ENCODE peak calls at places on chromosomes 5 and 9, in four cellular contexts. N, D, J and O are unnamed samples.

GRCh38 chr9:36671561-36671960 is 98.9 kb downstream of the MELK start:
- DNase-seq in D (no peak), J (no peak), N (no peak), O (no peak)

GRCh38 chr5:132283423-132284043 is 10.7 kb upstream of the SLC22A4 start:
- DNase-seq in D (no peak), N (no peak), J (peak), O (no peak)

GRCh38 chr9:94648191-94648590 is 8.9 kb upstream of the FBP1 start:
- DNase-seq in N (no peak), D (no peak), J (no peak), O (no peak)

GRCh38 chr5:62214701-62215100 is 91.3 kb upstream of the KIF2A start:
- DNase-seq in D (no peak), N (no peak), J (no peak), O (no peak)

GRCh38 chr5:72693001-72693442 is 123.4 kb upstream of the TNPO1 start:
- DNase-seq in D (no peak), N (no peak), J (no peak), O (peak)

GRCh38 chr5:135651156-135651555 is 72.4 kb upstream of the CXCL14 start:
- DNase-seq in D (no peak), N (no peak), J (no peak), O (no peak)

GRCh38 chr5:109016300-109016699 is 268.6 kb downstream of the FER start:
- DNase-seq in D (no peak), N (no peak), J (no peak), O (no peak)

GRCh38 chr5:61168951-61169350 is 6.7 kb upstream of the SMIM15 start:
- DNase-seq in J (no peak), D (peak), N (no peak), O (no peak)

GRCh38 chr5:114249838-114250237 is 112.0 kb upstream of the KCNN2 start:
- DNase-seq in J (no peak), D (no peak), N (no peak), O (no peak)

GRCh38 chr9:90502134-90502533 is 140.5 kb downstream of the DIRAS2 start:
- DNase-seq in N (no peak), D (peak), J (no peak), O (no peak)

GRCh38 chr9:137163101-137163661 is 6.7 kb downstream of the LRRC26 start:
- DNase-seq in D (peak), N (no peak), J (no peak), O (no peak)

GRCh38 chr9:93172646-93173364 is 11.1 kb upstream of the WNK2 start:
- DNase-seq in N (no peak), D (no peak), J (no peak), O (no peak)

GRCh38 chr5:159764283-159764927 is 151.9 kb upstream of the ADRA1B start:
- DNase-seq in D (peak), N (no peak), J (no peak), O (no peak)

GRCh38 chr5:125113328-125113727 is 366.9 kb upstream of the ZNF608 start:
- DNase-seq in J (no peak), D (no peak), N (no peak), O (no peak)

GRCh38 chr9:126503333-126504085 is 110.2 kb upstream of the LMX1B start:
- DNase-seq in D (no peak), J (no peak), N (no peak), O (no peak)

GRCh38 chr9:124202447-124202971 is 55.2 kb upstream of the NEK6 start:
- DNase-seq in D (peak), J (peak), N (peak), O (no peak)

GRCh38 chr5:171433952-171434676 is 14.7 kb downstream of the FGF18 start:
- DNase-seq in D (no peak), N (no peak), J (no peak), O (no peak)

GRCh38 chr5:61948151-61948550 is 357.9 kb upstream of the KIF2A start:
- DNase-seq in D (no peak), J (no peak), N (no peak), O (no peak)